ENCODE peak calls at places on chromosomes 12 and 14, in six cellular contexts. One of them, this sample, is unnamed.

GRCh38 chr14:96145116-96145864 is 59.3 kb upstream of the BDKRB2 start:
- DNase-seq in fibroblast of lung: peak
- DNase-seq in OCI-LY7: no peak
- DNase-seq in cardiac fibroblast: peak
- DNase-seq in thoracic aorta: no peak
- DNase-seq in left ventricle myocardium inferior: no peak
- DNase-seq in this sample: peak

GRCh38 chr14:23577004-23577681 is 1.4 kb downstream of the JPH4 start:
- DNase-seq in fibroblast of lung: no peak
- DNase-seq in OCI-LY7: no peak
- DNase-seq in cardiac fibroblast: no peak
- DNase-seq in thoracic aorta: no peak
- DNase-seq in left ventricle myocardium inferior: no peak
- DNase-seq in this sample: no peak

GRCh38 chr12:13307143-13307831 is 110.8 kb downstream of the EMP1 start:
- DNase-seq in fibroblast of lung: no peak
- DNase-seq in OCI-LY7: no peak
- DNase-seq in cardiac fibroblast: peak
- DNase-seq in thoracic aorta: no peak
- DNase-seq in left ventricle myocardium inferior: no peak
- DNase-seq in this sample: no peak

GRCh38 chr12:89960607-89961394 is 252.2 kb upstream of the ATP2B1 start:
- DNase-seq in fibroblast of lung: peak
- DNase-seq in OCI-LY7: no peak
- DNase-seq in cardiac fibroblast: peak
- DNase-seq in thoracic aorta: no peak
- DNase-seq in left ventricle myocardium inferior: no peak
- DNase-seq in this sample: no peak

GRCh38 chr12:117409286-117409685 is 47.9 kb upstream of the NOS1 start:
- DNase-seq in fibroblast of lung: no peak
- DNase-seq in OCI-LY7: no peak
- DNase-seq in cardiac fibroblast: no peak
- DNase-seq in thoracic aorta: no peak
- DNase-seq in left ventricle myocardium inferior: no peak
- DNase-seq in this sample: no peak

GRCh38 chr12:113247123-113248045 is 26.1 kb downstream of the TPCN1 start:
- DNase-seq in fibroblast of lung: peak
- DNase-seq in OCI-LY7: no peak
- DNase-seq in cardiac fibroblast: peak
- DNase-seq in thoracic aorta: no peak
- DNase-seq in left ventricle myocardium inferior: no peak
- DNase-seq in this sample: no peak

GRCh38 chr12:51075390-51075789 is 8.0 kb downstream of the CSRNP2 start:
- DNase-seq in fibroblast of lung: no peak
- DNase-seq in OCI-LY7: no peak
- DNase-seq in cardiac fibroblast: no peak
- DNase-seq in thoracic aorta: no peak
- DNase-seq in left ventricle myocardium inferior: no peak
- DNase-seq in this sample: no peak

GRCh38 chr12:119308743-119309456 is 25.6 kb upstream of the CCDC60 start:
- DNase-seq in fibroblast of lung: no peak
- DNase-seq in OCI-LY7: no peak
- DNase-seq in cardiac fibroblast: no peak
- DNase-seq in thoracic aorta: no peak
- DNase-seq in left ventricle myocardium inferior: peak
- DNase-seq in this sample: no peak

GRCh38 chr14:94823556-94824341 is 53.8 kb upstream of the GSC start:
- DNase-seq in fibroblast of lung: no peak
- DNase-seq in OCI-LY7: no peak
- DNase-seq in cardiac fibroblast: peak
- DNase-seq in thoracic aorta: no peak
- DNase-seq in left ventricle myocardium inferior: no peak
- DNase-seq in this sample: no peak

GRCh38 chr14:70782361-70782760 is 27.0 kb downstream of the MAP3K9 start:
- DNase-seq in fibroblast of lung: no peak
- DNase-seq in OCI-LY7: no peak
- DNase-seq in cardiac fibroblast: peak
- DNase-seq in thoracic aorta: no peak
- DNase-seq in left ventricle myocardium inferior: no peak
- DNase-seq in this sample: no peak

GRCh38 chr14:90503582-90503981 is 106.8 kb downstream of the CALM1 start:
- DNase-seq in fibroblast of lung: no peak
- DNase-seq in OCI-LY7: no peak
- DNase-seq in cardiac fibroblast: no peak
- DNase-seq in thoracic aorta: no peak
- DNase-seq in left ventricle myocardium inferior: peak
- DNase-seq in this sample: no peak

GRCh38 chr12:58528266-58528665 is 392.0 kb downstream of the LRIG3 start:
- DNase-seq in fibroblast of lung: no peak
- DNase-seq in OCI-LY7: no peak
- DNase-seq in cardiac fibroblast: peak
- DNase-seq in thoracic aorta: no peak
- DNase-seq in left ventricle myocardium inferior: no peak
- DNase-seq in this sample: no peak

GRCh38 chr12:124057691-124058090 is 84.7 kb downstream of the ZNF664 start:
- DNase-seq in fibroblast of lung: no peak
- DNase-seq in OCI-LY7: no peak
- DNase-seq in cardiac fibroblast: no peak
- DNase-seq in thoracic aorta: no peak
- DNase-seq in left ventricle myocardium inferior: no peak
- DNase-seq in this sample: no peak

GRCh38 chr14:28515571-28515970 is 251.0 kb upstream of the FOXG1 start:
- DNase-seq in fibroblast of lung: peak
- DNase-seq in OCI-LY7: no peak
- DNase-seq in cardiac fibroblast: peak
- DNase-seq in thoracic aorta: no peak
- DNase-seq in left ventricle myocardium inferior: no peak
- DNase-seq in this sample: no peak

GRCh38 chr14:103207038-103207403 is 83.8 kb downstream of the TNFAIP2 start:
- DNase-seq in fibroblast of lung: peak
- DNase-seq in OCI-LY7: no peak
- DNase-seq in cardiac fibroblast: peak
- DNase-seq in thoracic aorta: peak
- DNase-seq in left ventricle myocardium inferior: peak
- DNase-seq in this sample: no peak

GRCh38 chr12:65962921-65963883 is 138.9 kb downstream of the HMGA2 start:
- DNase-seq in fibroblast of lung: no peak
- DNase-seq in OCI-LY7: peak
- DNase-seq in cardiac fibroblast: peak
- DNase-seq in thoracic aorta: no peak
- DNase-seq in left ventricle myocardium inferior: no peak
- DNase-seq in this sample: no peak

GRCh38 chr14:34250959-34251358 is 211.1 kb downstream of the SPTSSA start:
- DNase-seq in fibroblast of lung: no peak
- DNase-seq in OCI-LY7: no peak
- DNase-seq in cardiac fibroblast: no peak
- DNase-seq in thoracic aorta: no peak
- DNase-seq in left ventricle myocardium inferior: no peak
- DNase-seq in this sample: no peak

GRCh38 chr12:84397279-84397678 is 515.3 kb downstream of the SLC6A15 start:
- DNase-seq in fibroblast of lung: peak
- DNase-seq in OCI-LY7: no peak
- DNase-seq in cardiac fibroblast: peak
- DNase-seq in thoracic aorta: no peak
- DNase-seq in left ventricle myocardium inferior: no peak
- DNase-seq in this sample: no peak

GRCh38 chr14:23071975-23072539 is 14.7 kb upstream of the CDH24 start:
- DNase-seq in fibroblast of lung: no peak
- DNase-seq in OCI-LY7: no peak
- DNase-seq in cardiac fibroblast: no peak
- DNase-seq in thoracic aorta: no peak
- DNase-seq in left ventricle myocardium inferior: no peak
- DNase-seq in this sample: no peak

GRCh38 chr12:19894803-19895202 is 455.5 kb downstream of the AEBP2 start:
- DNase-seq in fibroblast of lung: no peak
- DNase-seq in OCI-LY7: no peak
- DNase-seq in cardiac fibroblast: peak
- DNase-seq in thoracic aorta: no peak
- DNase-seq in left ventricle myocardium inferior: no peak
- DNase-seq in this sample: no peak

GRCh38 chr14:90019824-90020523 is 41.8 kb upstream of the KCNK13 start:
- DNase-seq in fibroblast of lung: no peak
- DNase-seq in OCI-LY7: no peak
- DNase-seq in cardiac fibroblast: no peak
- DNase-seq in thoracic aorta: no peak
- DNase-seq in left ventricle myocardium inferior: no peak
- DNase-seq in this sample: no peak

GRCh38 chr14:75441731-75442130 is 13.9 kb downstream of the JDP2 start:
- DNase-seq in fibroblast of lung: no peak
- DNase-seq in OCI-LY7: no peak
- DNase-seq in cardiac fibroblast: no peak
- DNase-seq in thoracic aorta: no peak
- DNase-seq in left ventricle myocardium inferior: no peak
- DNase-seq in this sample: no peak

GRCh38 chr12:92505373-92506340 is 197.1 kb upstream of the PLEKHG7 start:
- DNase-seq in fibroblast of lung: peak
- DNase-seq in OCI-LY7: peak
- DNase-seq in cardiac fibroblast: peak
- DNase-seq in thoracic aorta: peak
- DNase-seq in left ventricle myocardium inferior: peak
- DNase-seq in this sample: no peak

GRCh38 chr14:102320033-102320660 is 601 bp downstream of the ZNF839 start:
- DNase-seq in fibroblast of lung: peak
- DNase-seq in OCI-LY7: peak
- DNase-seq in cardiac fibroblast: peak
- DNase-seq in thoracic aorta: no peak
- DNase-seq in left ventricle myocardium inferior: peak
- DNase-seq in this sample: no peak

GRCh38 chr14:90783344-90783743 is 32.9 kb downstream of the TTC7B start:
- DNase-seq in fibroblast of lung: no peak
- DNase-seq in OCI-LY7: no peak
- DNase-seq in cardiac fibroblast: no peak
- DNase-seq in thoracic aorta: no peak
- DNase-seq in left ventricle myocardium inferior: no peak
- DNase-seq in this sample: no peak

GRCh38 chr12:50764116-50764860 is 387 bp downstream of the ATF1 start:
- DNase-seq in fibroblast of lung: peak
- DNase-seq in OCI-LY7: peak
- DNase-seq in cardiac fibroblast: peak
- DNase-seq in thoracic aorta: no peak
- DNase-seq in left ventricle myocardium inferior: no peak
- DNase-seq in this sample: peak

DNA sequence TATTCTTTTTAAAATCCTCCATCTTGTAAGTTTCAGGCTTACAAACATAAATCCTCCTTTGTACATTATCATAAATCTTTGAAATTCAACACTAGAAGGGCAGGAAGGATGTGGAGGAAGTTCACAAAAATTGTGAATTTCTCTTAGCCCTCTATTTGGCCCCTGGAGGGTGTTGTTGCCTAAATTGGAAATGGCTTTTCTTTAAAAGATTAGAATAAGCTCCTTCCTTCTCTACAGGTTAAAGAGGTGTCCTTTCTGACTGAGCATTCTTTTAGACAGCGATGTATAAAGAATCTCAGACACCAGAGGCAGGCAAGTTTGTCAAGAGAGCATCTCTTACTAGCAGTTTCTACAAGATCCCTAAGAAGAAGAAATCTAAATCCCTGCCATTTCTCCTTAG is 391.8 kb upstream of the OR4E1 start:
- DNase-seq in fibroblast of lung: no peak
- DNase-seq in OCI-LY7: no peak
- DNase-seq in cardiac fibroblast: no peak
- DNase-seq in thoracic aorta: no peak
- DNase-seq in left ventricle myocardium inferior: no peak
- DNase-seq in this sample: no peak
- TF ChIP-seq CTCF in fibroblast of lung: no peak
- TF ChIP-seq CTCF in OCI-LY7: no peak
- TF ChIP-seq CTCF in cardiac fibroblast: no peak
- TF ChIP-seq CTCF in thoracic aorta: no peak
- TF ChIP-seq CTCF in left ventricle myocardium inferior: no peak
- TF ChIP-seq CTCF in this sample: no peak

GRCh38 chr12:107404981-107405380 is 280.6 kb upstream of the PWP1 start:
- DNase-seq in fibroblast of lung: peak
- DNase-seq in OCI-LY7: peak
- DNase-seq in cardiac fibroblast: peak
- DNase-seq in thoracic aorta: no peak
- DNase-seq in left ventricle myocardium inferior: no peak
- DNase-seq in this sample: no peak
- TF ChIP-seq CTCF in fibroblast of lung: peak
- TF ChIP-seq CTCF in OCI-LY7: peak
- TF ChIP-seq CTCF in cardiac fibroblast: peak
- TF ChIP-seq CTCF in thoracic aorta: no peak
- TF ChIP-seq CTCF in left ventricle myocardium inferior: no peak
- TF ChIP-seq CTCF in this sample: no peak

DNA sequence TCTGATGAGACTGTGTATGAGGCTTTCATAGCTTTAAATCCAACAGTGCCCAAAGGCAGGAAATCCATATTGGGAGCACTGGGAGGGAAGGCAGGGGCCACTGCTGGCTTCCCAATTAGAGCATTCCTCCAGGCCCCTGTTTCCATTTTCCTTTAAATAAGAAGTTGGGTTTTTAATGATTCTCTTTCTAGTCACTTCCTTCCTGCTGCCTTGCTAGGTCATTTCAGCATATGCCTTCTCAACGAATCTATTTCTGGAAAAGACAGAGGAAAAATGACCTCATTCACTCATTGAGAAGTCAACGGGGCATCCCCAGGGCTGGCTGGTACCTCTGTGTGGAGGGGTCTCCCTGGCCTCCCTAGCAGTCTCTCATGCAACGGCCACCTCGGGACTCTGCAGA is 43.5 kb downstream of the IGF1 start:
- DNase-seq in fibroblast of lung: no peak
- DNase-seq in OCI-LY7: no peak
- DNase-seq in cardiac fibroblast: no peak
- DNase-seq in thoracic aorta: no peak
- DNase-seq in left ventricle myocardium inferior: no peak
- DNase-seq in this sample: no peak
- TF ChIP-seq CTCF in fibroblast of lung: no peak
- TF ChIP-seq CTCF in OCI-LY7: no peak
- TF ChIP-seq CTCF in cardiac fibroblast: no peak
- TF ChIP-seq CTCF in thoracic aorta: no peak
- TF ChIP-seq CTCF in left ventricle myocardium inferior: no peak
- TF ChIP-seq CTCF in this sample: no peak

DNA sequence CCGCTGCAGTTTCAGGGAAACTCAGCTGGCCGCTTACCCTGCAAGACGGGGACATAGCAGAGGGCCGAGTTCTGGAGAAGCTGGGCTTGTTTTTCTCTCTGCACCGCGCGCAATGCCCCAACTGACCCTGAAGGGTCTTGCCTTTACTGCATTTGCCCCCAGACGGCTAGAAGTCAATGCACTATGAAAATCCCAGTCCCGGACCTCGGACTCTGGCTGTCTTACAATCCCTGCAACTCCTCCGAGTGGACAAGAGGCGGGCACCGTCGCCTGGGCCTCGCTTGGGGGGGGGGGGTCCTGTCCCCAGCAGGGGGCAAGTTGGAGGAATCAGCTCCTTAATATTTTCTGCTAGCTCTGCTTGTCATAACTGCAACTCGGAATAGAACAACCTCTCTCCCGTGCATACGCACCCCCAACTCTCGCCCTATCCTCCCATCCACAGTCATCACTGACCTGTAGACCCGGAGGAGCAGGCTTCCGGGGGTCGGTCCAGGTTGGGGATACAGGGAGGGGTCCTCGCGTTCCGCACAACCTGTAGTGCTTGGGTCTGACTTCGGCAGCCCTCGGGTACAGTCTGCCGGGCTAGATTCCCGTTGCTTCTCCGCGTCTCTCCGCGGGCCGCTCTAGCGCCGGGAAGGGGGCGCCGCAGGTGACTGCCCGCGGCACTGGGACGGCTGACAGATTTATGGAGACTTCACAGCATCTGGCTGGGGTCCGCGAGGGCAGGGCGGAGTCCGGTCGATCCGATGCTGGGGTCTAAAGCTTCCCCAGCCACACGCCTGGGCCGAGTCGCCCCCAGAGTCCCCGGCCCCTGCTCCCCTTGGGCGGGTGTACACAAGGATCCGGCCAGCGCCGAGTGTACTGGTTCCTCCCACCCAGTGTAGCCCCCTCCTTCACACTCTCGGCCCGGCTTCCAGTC is 3.3 kb upstream of the PAX9 start:
- DNase-seq in fibroblast of lung: no peak
- DNase-seq in OCI-LY7: no peak
- DNase-seq in cardiac fibroblast: no peak
- DNase-seq in thoracic aorta: no peak
- DNase-seq in left ventricle myocardium inferior: no peak
- DNase-seq in this sample: no peak
- TF ChIP-seq CTCF in fibroblast of lung: no peak
- TF ChIP-seq CTCF in OCI-LY7: no peak
- TF ChIP-seq CTCF in cardiac fibroblast: no peak
- TF ChIP-seq CTCF in thoracic aorta: no peak
- TF ChIP-seq CTCF in left ventricle myocardium inferior: no peak
- TF ChIP-seq CTCF in this sample: no peak

This sample was measured in mesothelial cell of epicardium.